ENCODE peak calls at places on chromosome 16, in ten cellular contexts. One of them, this sample, is unnamed.

GRCh38 chr16:50301626-50302471 is 35.5 kb downstream of the ADCY7 start:
- DNase-seq in mucosa of descending colon: peak; percentile 51
- DNase-seq in tibial artery: peak; percentile 74
- DNase-seq in HFF-Myc: no peak
- DNase-seq in progenitor cell of endocrine pancreas: no peak
- DNase-seq in ovary: no peak
- DNase-seq in activated gamma-delta T cell treated with anti-CD3 and anti-CD28 coated beads, Interleukin-2, amount 50 U/mL, for 16 hours: no peak
- DNase-seq in activated T-helper 1 cell treated with anti-CD3 and anti-CD28 coated beads, Interleukin-2, amount 50 U/mL, for 16 hours: no peak
- DNase-seq in NCI-H345: no peak
- DNase-seq in AG09319: no peak
- DNase-seq in this sample: peak; percentile 46

GRCh38 chr16:55656695-55657092 is 906 bp downstream of the SLC6A2 start:
- DNase-seq in mucosa of descending colon: no peak
- DNase-seq in activated T-helper 1 cell treated with anti-CD3 and anti-CD28 coated beads, Interleukin-2, amount 50 U/mL, for 16 hours: no peak
- DNase-seq in activated gamma-delta T cell treated with anti-CD3 and anti-CD28 coated beads, Interleukin-2, amount 50 U/mL, for 16 hours: no peak
- DNase-seq in HFF-Myc: no peak
- DNase-seq in AG09319: no peak
- DNase-seq in tibial artery: no peak
- DNase-seq in NCI-H345: no peak
- DNase-seq in ovary: no peak
- DNase-seq in progenitor cell of endocrine pancreas: no peak
- DNase-seq in this sample: no peak

GRCh38 chr16:12178251-12178990 is 201.9 kb downstream of the SNX29 start:
- DNase-seq in activated gamma-delta T cell treated with anti-CD3 and anti-CD28 coated beads, Interleukin-2, amount 50 U/mL, for 16 hours: no peak
- DNase-seq in AG09319: peak; percentile 77
- DNase-seq in progenitor cell of endocrine pancreas: no peak
- DNase-seq in ovary: peak; percentile 44
- DNase-seq in NCI-H345: no peak
- DNase-seq in mucosa of descending colon: no peak
- DNase-seq in HFF-Myc: no peak
- DNase-seq in activated T-helper 1 cell treated with anti-CD3 and anti-CD28 coated beads, Interleukin-2, amount 50 U/mL, for 16 hours: no peak
- DNase-seq in tibial artery: no peak
- DNase-seq in this sample: peak; percentile 64

GRCh38 chr16:28136751-28137434 is 73.4 kb upstream of the GSG1L start:
- DNase-seq in HFF-Myc: no peak
- DNase-seq in NCI-H345: no peak
- DNase-seq in AG09319: no peak
- DNase-seq in progenitor cell of endocrine pancreas: no peak
- DNase-seq in ovary: no peak
- DNase-seq in tibial artery: no peak
- DNase-seq in mucosa of descending colon: no peak
- DNase-seq in activated gamma-delta T cell treated with anti-CD3 and anti-CD28 coated beads, Interleukin-2, amount 50 U/mL, for 16 hours: peak; percentile 13
- DNase-seq in activated T-helper 1 cell treated with anti-CD3 and anti-CD28 coated beads, Interleukin-2, amount 50 U/mL, for 16 hours: no peak
- DNase-seq in this sample: no peak

GRCh38 chr16:84044108-84044488 is 1.5 kb upstream of the SLC38A8 start:
- DNase-seq in progenitor cell of endocrine pancreas: no peak
- DNase-seq in HFF-Myc: no peak
- DNase-seq in mucosa of descending colon: peak; percentile 12
- DNase-seq in tibial artery: no peak
- DNase-seq in ovary: no peak
- DNase-seq in activated gamma-delta T cell treated with anti-CD3 and anti-CD28 coated beads, Interleukin-2, amount 50 U/mL, for 16 hours: no peak
- DNase-seq in activated T-helper 1 cell treated with anti-CD3 and anti-CD28 coated beads, Interleukin-2, amount 50 U/mL, for 16 hours: no peak
- DNase-seq in AG09319: peak; percentile 3
- DNase-seq in NCI-H345: no peak
- DNase-seq in this sample: no peak

GRCh38 chr16:21169249-21169981 is 10.9 kb downstream of the LDAF1 start:
- DNase-seq in progenitor cell of endocrine pancreas: no peak
- DNase-seq in tibial artery: no peak
- DNase-seq in AG09319: no peak
- DNase-seq in ovary: no peak
- DNase-seq in activated T-helper 1 cell treated with anti-CD3 and anti-CD28 coated beads, Interleukin-2, amount 50 U/mL, for 16 hours: no peak
- DNase-seq in NCI-H345: no peak
- DNase-seq in HFF-Myc: no peak
- DNase-seq in mucosa of descending colon: no peak
- DNase-seq in activated gamma-delta T cell treated with anti-CD3 and anti-CD28 coated beads, Interleukin-2, amount 50 U/mL, for 16 hours: no peak
- DNase-seq in this sample: no peak

GRCh38 chr16:50272111-50272571 is 5.8 kb downstream of the ADCY7 start:
- DNase-seq in mucosa of descending colon: peak; percentile 53
- DNase-seq in activated T-helper 1 cell treated with anti-CD3 and anti-CD28 coated beads, Interleukin-2, amount 50 U/mL, for 16 hours: no peak
- DNase-seq in tibial artery: no peak
- DNase-seq in NCI-H345: no peak
- DNase-seq in AG09319: no peak
- DNase-seq in ovary: no peak
- DNase-seq in progenitor cell of endocrine pancreas: no peak
- DNase-seq in HFF-Myc: no peak
- DNase-seq in activated gamma-delta T cell treated with anti-CD3 and anti-CD28 coated beads, Interleukin-2, amount 50 U/mL, for 16 hours: no peak
- DNase-seq in this sample: peak; percentile 37

GRCh38 chr16:29877266-29877961 is 14.4 kb upstream of the CDIPT start:
- DNase-seq in progenitor cell of endocrine pancreas: no peak
- DNase-seq in NCI-H345: no peak
- DNase-seq in AG09319: no peak
- DNase-seq in activated gamma-delta T cell treated with anti-CD3 and anti-CD28 coated beads, Interleukin-2, amount 50 U/mL, for 16 hours: no peak
- DNase-seq in mucosa of descending colon: peak; percentile 52
- DNase-seq in tibial artery: no peak
- DNase-seq in HFF-Myc: no peak
- DNase-seq in activated T-helper 1 cell treated with anti-CD3 and anti-CD28 coated beads, Interleukin-2, amount 50 U/mL, for 16 hours: no peak
- DNase-seq in ovary: no peak
- DNase-seq in this sample: no peak

GRCh38 chr16:57202095-57202886 is 16.2 kb downstream of the RSPRY1 start:
- DNase-seq in HFF-Myc: no peak
- DNase-seq in activated gamma-delta T cell treated with anti-CD3 and anti-CD28 coated beads, Interleukin-2, amount 50 U/mL, for 16 hours: no peak
- DNase-seq in progenitor cell of endocrine pancreas: no peak
- DNase-seq in NCI-H345: no peak
- DNase-seq in mucosa of descending colon: no peak
- DNase-seq in AG09319: no peak
- DNase-seq in activated T-helper 1 cell treated with anti-CD3 and anti-CD28 coated beads, Interleukin-2, amount 50 U/mL, for 16 hours: no peak
- DNase-seq in ovary: no peak
- DNase-seq in tibial artery: no peak
- DNase-seq in this sample: no peak

GRCh38 chr16:82631701-82632685 is 5.2 kb downstream of the CDH13 start:
- DNase-seq in tibial artery: no peak
- DNase-seq in mucosa of descending colon: no peak
- DNase-seq in HFF-Myc: no peak
- DNase-seq in progenitor cell of endocrine pancreas: no peak
- DNase-seq in AG09319: no peak
- DNase-seq in ovary: no peak
- DNase-seq in activated gamma-delta T cell treated with anti-CD3 and anti-CD28 coated beads, Interleukin-2, amount 50 U/mL, for 16 hours: no peak
- DNase-seq in NCI-H345: no peak
- DNase-seq in activated T-helper 1 cell treated with anti-CD3 and anti-CD28 coated beads, Interleukin-2, amount 50 U/mL, for 16 hours: no peak
- DNase-seq in this sample: no peak

GRCh38 chr16:66459878-66460277 is 32.8 kb downstream of the BEAN1 start:
- DNase-seq in ovary: no peak
- DNase-seq in progenitor cell of endocrine pancreas: no peak
- DNase-seq in AG09319: no peak
- DNase-seq in NCI-H345: no peak
- DNase-seq in tibial artery: no peak
- DNase-seq in HFF-Myc: no peak
- DNase-seq in mucosa of descending colon: no peak
- DNase-seq in activated T-helper 1 cell treated with anti-CD3 and anti-CD28 coated beads, Interleukin-2, amount 50 U/mL, for 16 hours: no peak
- DNase-seq in activated gamma-delta T cell treated with anti-CD3 and anti-CD28 coated beads, Interleukin-2, amount 50 U/mL, for 16 hours: no peak
- DNase-seq in this sample: no peak

GRCh38 chr16:22004321-22004720 is 3.4 kb upstream of the PDZD9 start:
- DNase-seq in HFF-Myc: no peak
- DNase-seq in activated gamma-delta T cell treated with anti-CD3 and anti-CD28 coated beads, Interleukin-2, amount 50 U/mL, for 16 hours: no peak
- DNase-seq in ovary: no peak
- DNase-seq in AG09319: no peak
- DNase-seq in NCI-H345: no peak
- DNase-seq in activated T-helper 1 cell treated with anti-CD3 and anti-CD28 coated beads, Interleukin-2, amount 50 U/mL, for 16 hours: no peak
- DNase-seq in tibial artery: no peak
- DNase-seq in progenitor cell of endocrine pancreas: no peak
- DNase-seq in mucosa of descending colon: no peak
- DNase-seq in this sample: no peak

GRCh38 chr16:49600541-49600940 is 226.9 kb downstream of the C16orf78 start:
- DNase-seq in activated gamma-delta T cell treated with anti-CD3 and anti-CD28 coated beads, Interleukin-2, amount 50 U/mL, for 16 hours: no peak
- DNase-seq in progenitor cell of endocrine pancreas: no peak
- DNase-seq in tibial artery: no peak
- DNase-seq in mucosa of descending colon: no peak
- DNase-seq in AG09319: no peak
- DNase-seq in NCI-H345: no peak
- DNase-seq in ovary: no peak
- DNase-seq in HFF-Myc: no peak
- DNase-seq in activated T-helper 1 cell treated with anti-CD3 and anti-CD28 coated beads, Interleukin-2, amount 50 U/mL, for 16 hours: no peak
- DNase-seq in this sample: no peak

GRCh38 chr16:58652741-58653140 is 23.1 kb upstream of the CNOT1 start:
- DNase-seq in tibial artery: no peak
- DNase-seq in NCI-H345: no peak
- DNase-seq in activated gamma-delta T cell treated with anti-CD3 and anti-CD28 coated beads, Interleukin-2, amount 50 U/mL, for 16 hours: no peak
- DNase-seq in HFF-Myc: no peak
- DNase-seq in activated T-helper 1 cell treated with anti-CD3 and anti-CD28 coated beads, Interleukin-2, amount 50 U/mL, for 16 hours: no peak
- DNase-seq in progenitor cell of endocrine pancreas: no peak
- DNase-seq in ovary: no peak
- DNase-seq in AG09319: no peak
- DNase-seq in mucosa of descending colon: no peak
- DNase-seq in this sample: no peak

GRCh38 chr16:24255446-24256352 is at the start of gene CACNG3:
- DNase-seq in ovary: no peak
- DNase-seq in NCI-H345: no peak
- DNase-seq in HFF-Myc: no peak
- DNase-seq in mucosa of descending colon: no peak
- DNase-seq in tibial artery: no peak
- DNase-seq in progenitor cell of endocrine pancreas: peak; percentile 83
- DNase-seq in activated T-helper 1 cell treated with anti-CD3 and anti-CD28 coated beads, Interleukin-2, amount 50 U/mL, for 16 hours: no peak
- DNase-seq in activated gamma-delta T cell treated with anti-CD3 and anti-CD28 coated beads, Interleukin-2, amount 50 U/mL, for 16 hours: peak; percentile 6
- DNase-seq in AG09319: no peak
- DNase-seq in this sample: peak; percentile 51

GRCh38 chr16:11396241-11397048 is 51.2 kb downstream of the RMI2 start:
- DNase-seq in activated T-helper 1 cell treated with anti-CD3 and anti-CD28 coated beads, Interleukin-2, amount 50 U/mL, for 16 hours: peak; percentile 53
- DNase-seq in progenitor cell of endocrine pancreas: peak; percentile 87
- DNase-seq in AG09319: peak; percentile 28
- DNase-seq in ovary: peak; percentile 81
- DNase-seq in tibial artery: peak; percentile 63
- DNase-seq in NCI-H345: peak; percentile 71
- DNase-seq in HFF-Myc: no peak
- DNase-seq in mucosa of descending colon: no peak
- DNase-seq in activated gamma-delta T cell treated with anti-CD3 and anti-CD28 coated beads, Interleukin-2, amount 50 U/mL, for 16 hours: peak; percentile 54
- DNase-seq in this sample: peak; percentile 81

GRCh38 chr16:47142469-47143328 is 1.0 kb downstream of the NETO2 start:
- DNase-seq in NCI-H345: peak; percentile 29
- DNase-seq in HFF-Myc: no peak
- DNase-seq in progenitor cell of endocrine pancreas: peak; percentile 36
- DNase-seq in AG09319: no peak
- DNase-seq in activated T-helper 1 cell treated with anti-CD3 and anti-CD28 coated beads, Interleukin-2, amount 50 U/mL, for 16 hours: no peak
- DNase-seq in activated gamma-delta T cell treated with anti-CD3 and anti-CD28 coated beads, Interleukin-2, amount 50 U/mL, for 16 hours: peak; percentile 0
- DNase-seq in tibial artery: no peak
- DNase-seq in ovary: peak; percentile 16
- DNase-seq in mucosa of descending colon: peak; percentile 47
- DNase-seq in this sample: peak; percentile 44

This sample was measured in Right ventricle myocardium superior.